ENCODE peak calls at places on chromosomes 11 and 22, in six cellular contexts. One of them, this sample, is unnamed.

GRCh38 chr22:50490531-50491308 is 4.1 kb downstream of the MIOX start:
- DNase-seq in HepG2: no peak
- DNase-seq in SK-N-SH: no peak
- DNase-seq in K562: no peak
- DNase-seq in H1: no peak
- DNase-seq in GM12878: no peak
- DNase-seq in this sample: no peak

GRCh38 chr11:118341749-118342489 is 586 bp downstream of the CD3D start:
- DNase-seq in HepG2: peak; percentile 32
- DNase-seq in SK-N-SH: no peak
- DNase-seq in K562: no peak
- DNase-seq in H1: no peak
- DNase-seq in GM12878: no peak
- DNase-seq in this sample: no peak

GRCh38 chr11:14584595-14584994 is 59.0 kb upstream of the PDE3B start:
- DNase-seq in HepG2: peak; percentile 88
- DNase-seq in SK-N-SH: peak; percentile 55
- DNase-seq in K562: no peak
- DNase-seq in H1: no peak
- DNase-seq in GM12878: no peak
- DNase-seq in this sample: no peak

GRCh38 chr22:45098056-45098455 is 65.7 kb upstream of the NUP50 start:
- DNase-seq in HepG2: no peak
- DNase-seq in SK-N-SH: no peak
- DNase-seq in K562: no peak
- DNase-seq in H1: no peak
- DNase-seq in GM12878: no peak
- DNase-seq in this sample: no peak

GRCh38 chr22:50522208-50522805 is 3.1 kb downstream of the SCO2 start:
- DNase-seq in HepG2: no peak
- DNase-seq in SK-N-SH: no peak
- DNase-seq in K562: no peak
- DNase-seq in H1: no peak
- DNase-seq in GM12878: no peak
- DNase-seq in this sample: no peak

GRCh38 chr22:49789289-49790141 is 38.2 kb downstream of the BRD1 start:
- DNase-seq in HepG2: peak; percentile 10
- DNase-seq in SK-N-SH: peak; percentile 61
- DNase-seq in K562: no peak
- DNase-seq in H1: no peak
- DNase-seq in GM12878: no peak
- DNase-seq in this sample: peak; percentile 90

GRCh38 chr11:122068096-122068495 is 47.9 kb downstream of the BLID start:
- DNase-seq in HepG2: no peak
- DNase-seq in SK-N-SH: no peak
- DNase-seq in K562: no peak
- DNase-seq in H1: no peak
- DNase-seq in GM12878: no peak
- DNase-seq in this sample: no peak

GRCh38 chr11:31995525-31996123 is 95.2 kb upstream of the RCN1 start:
- DNase-seq in HepG2: no peak
- DNase-seq in SK-N-SH: no peak
- DNase-seq in K562: no peak
- DNase-seq in H1: no peak
- DNase-seq in GM12878: peak; percentile 26
- DNase-seq in this sample: no peak

GRCh38 chr11:64960719-64961118 is 11.2 kb downstream of the MAJIN start:
- DNase-seq in HepG2: peak; percentile 9
- DNase-seq in SK-N-SH: peak; percentile 54
- DNase-seq in K562: no peak
- DNase-seq in H1: no peak
- DNase-seq in GM12878: no peak
- DNase-seq in this sample: no peak

GRCh38 chr11:15873501-15873900 is 482.8 kb downstream of the SOX6 start:
- DNase-seq in HepG2: no peak
- DNase-seq in SK-N-SH: no peak
- DNase-seq in K562: no peak
- DNase-seq in H1: no peak
- DNase-seq in GM12878: no peak
- DNase-seq in this sample: no peak

GRCh38 chr11:15726221-15726746 is 611.6 kb downstream of the INSC start:
- DNase-seq in HepG2: no peak
- DNase-seq in SK-N-SH: no peak
- DNase-seq in K562: no peak
- DNase-seq in H1: no peak
- DNase-seq in GM12878: no peak
- DNase-seq in this sample: no peak

GRCh38 chr11:2975594-2975993 is 16.5 kb downstream of the NAP1L4 start:
- DNase-seq in HepG2: peak; percentile 50
- DNase-seq in SK-N-SH: peak; percentile 44
- DNase-seq in K562: peak; percentile 38
- DNase-seq in H1: no peak
- DNase-seq in GM12878: no peak
- DNase-seq in this sample: no peak

GRCh38 chr11:74676596-74676995 is 54.6 kb downstream of the CHRDL2 start:
- DNase-seq in HepG2: no peak
- DNase-seq in SK-N-SH: no peak
- DNase-seq in K562: no peak
- DNase-seq in H1: no peak
- DNase-seq in GM12878: no peak
- DNase-seq in this sample: no peak

GRCh38 chr22:25774575-25775026 is 32.6 kb downstream of the MYO18B start:
- DNase-seq in HepG2: no peak
- DNase-seq in SK-N-SH: peak; percentile 84
- DNase-seq in K562: no peak
- DNase-seq in H1: no peak
- DNase-seq in GM12878: no peak
- DNase-seq in this sample: no peak

GRCh38 chr11:113806403-113806802 is 26.8 kb downstream of the CLDN25 start:
- DNase-seq in HepG2: peak; percentile 64
- DNase-seq in SK-N-SH: peak; percentile 33
- DNase-seq in K562: peak; percentile 22
- DNase-seq in H1: no peak
- DNase-seq in GM12878: no peak
- DNase-seq in this sample: peak; percentile 29

GRCh38 chr22:37566329-37566837 is 6.1 kb downstream of the CDC42EP1 start:
- DNase-seq in HepG2: no peak
- DNase-seq in SK-N-SH: no peak
- DNase-seq in K562: no peak
- DNase-seq in H1: no peak
- DNase-seq in GM12878: no peak
- DNase-seq in this sample: no peak

GRCh38 chr11:3148990-3149851 is 15.9 kb downstream of the OSBPL5 start:
- DNase-seq in HepG2: no peak
- DNase-seq in SK-N-SH: peak; percentile 90
- DNase-seq in K562: no peak
- DNase-seq in H1: no peak
- DNase-seq in GM12878: no peak
- DNase-seq in this sample: no peak

GRCh38 chr11:57638811-57639320 is 10.8 kb downstream of the YPEL4 start:
- DNase-seq in HepG2: no peak
- DNase-seq in SK-N-SH: peak; percentile 56
- DNase-seq in K562: no peak
- DNase-seq in H1: no peak
- DNase-seq in GM12878: no peak
- DNase-seq in this sample: no peak

GRCh38 chr11:95231881-95232605 is 1.0 kb upstream of the SESN3 start:
- DNase-seq in HepG2: no peak
- DNase-seq in SK-N-SH: peak; percentile 61
- DNase-seq in K562: no peak
- DNase-seq in H1: no peak
- DNase-seq in GM12878: no peak
- DNase-seq in this sample: peak; percentile 72

GRCh38 chr22:23856721-23857605 is 712 bp upstream of the SLC2A11 start:
- DNase-seq in HepG2: peak; percentile 54
- DNase-seq in SK-N-SH: peak; percentile 63
- DNase-seq in K562: no peak
- DNase-seq in H1: no peak
- DNase-seq in GM12878: no peak
- DNase-seq in this sample: no peak

GRCh38 chr11:123473941-123474668 is 44.0 kb downstream of the GRAMD1B start:
- DNase-seq in HepG2: no peak
- DNase-seq in SK-N-SH: no peak
- DNase-seq in K562: no peak
- DNase-seq in H1: no peak
- DNase-seq in GM12878: no peak
- DNase-seq in this sample: no peak

GRCh38 chr22:40312050-40312449 is 34.2 kb upstream of the ADSL start:
- DNase-seq in HepG2: no peak
- DNase-seq in SK-N-SH: no peak
- DNase-seq in K562: no peak
- DNase-seq in H1: no peak
- DNase-seq in GM12878: no peak
- DNase-seq in this sample: no peak

GRCh38 chr11:110463153-110463552 is 33.4 kb downstream of the FDX1 start:
- DNase-seq in HepG2: no peak
- DNase-seq in SK-N-SH: peak; percentile 49
- DNase-seq in K562: no peak
- DNase-seq in H1: peak; percentile 17
- DNase-seq in GM12878: no peak
- DNase-seq in this sample: peak; percentile 15

GRCh38 chr11:79314906-79315689 is 125.7 kb downstream of the TENM4 start:
- DNase-seq in HepG2: no peak
- DNase-seq in SK-N-SH: no peak
- DNase-seq in K562: no peak
- DNase-seq in H1: peak; percentile 17
- DNase-seq in GM12878: no peak
- DNase-seq in this sample: no peak

GRCh38 chr11:74023291-74023690 is 14.4 kb upstream of the UCP3 start:
- DNase-seq in HepG2: no peak
- DNase-seq in SK-N-SH: no peak
- DNase-seq in K562: no peak
- DNase-seq in H1: no peak
- DNase-seq in GM12878: no peak
- DNase-seq in this sample: no peak

GRCh38 chr11:120563698-120564572 is 52.4 kb downstream of the GRIK4 start:
- DNase-seq in HepG2: no peak
- DNase-seq in SK-N-SH: no peak
- DNase-seq in K562: no peak
- DNase-seq in H1: no peak
- DNase-seq in GM12878: no peak
- DNase-seq in this sample: no peak

GRCh38 chr11:120564573-120565301 is 53.2 kb downstream of the GRIK4 start:
- DNase-seq in HepG2: no peak
- DNase-seq in SK-N-SH: peak; percentile 68
- DNase-seq in K562: peak; percentile 32
- DNase-seq in H1: no peak
- DNase-seq in GM12878: peak; percentile 49
- DNase-seq in this sample: no peak

GRCh38 chr11:120562806-120563425 is 51.4 kb downstream of the GRIK4 start:
- DNase-seq in HepG2: no peak
- DNase-seq in SK-N-SH: no peak
- DNase-seq in K562: no peak
- DNase-seq in H1: no peak
- DNase-seq in GM12878: no peak
- DNase-seq in this sample: no peak

GRCh38 chr11:120566176-120566575 is 54.6 kb downstream of the GRIK4 start:
- DNase-seq in HepG2: no peak
- DNase-seq in SK-N-SH: no peak
- DNase-seq in K562: no peak
- DNase-seq in H1: no peak
- DNase-seq in GM12878: no peak
- DNase-seq in this sample: no peak

GRCh38 chr11:120565436-120566155 is 54.0 kb downstream of the GRIK4 start:
- DNase-seq in HepG2: no peak
- DNase-seq in SK-N-SH: no peak
- DNase-seq in K562: no peak
- DNase-seq in H1: no peak
- DNase-seq in GM12878: no peak
- DNase-seq in this sample: no peak
- H3K4me3 ChIP-seq in HepG2: no peak overlapping the region
- H3K4me3 ChIP-seq in SK-N-SH: no peak overlapping the region
- H3K4me3 ChIP-seq in K562: no peak overlapping the region
- H3K4me3 ChIP-seq in H1: peak overlapping the region; percentile 48
- H3K4me3 ChIP-seq in GM12878: no peak overlapping the region
- H3K4me3 ChIP-seq in this sample: no peak overlapping the region

DNA sequence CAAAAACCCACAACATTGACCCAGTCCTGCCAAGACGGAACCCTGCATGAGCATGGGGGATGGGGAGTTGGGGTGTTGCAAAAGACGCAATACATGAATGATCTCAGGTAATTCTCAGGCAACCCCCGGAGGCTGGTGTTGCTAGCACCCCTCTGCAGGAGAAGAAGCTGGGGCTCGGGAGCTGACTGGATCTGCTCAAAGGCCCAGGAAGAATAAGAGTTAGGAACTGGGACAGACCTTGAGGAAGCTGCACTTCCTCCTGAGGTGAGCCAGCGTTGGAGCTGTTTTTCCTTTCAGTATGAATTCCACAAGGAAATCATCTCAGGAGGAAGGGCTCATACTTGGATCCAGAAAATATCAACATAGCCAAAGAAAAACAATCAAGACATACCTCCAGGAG is at the start of gene KRTAP5-9:
- DNase-seq in HepG2: no peak
- DNase-seq in SK-N-SH: no peak
- DNase-seq in K562: no peak
- DNase-seq in H1: no peak
- DNase-seq in GM12878: no peak
- DNase-seq in this sample: no peak
- TF ChIP-seq GABPA in HepG2: no peak
- TF ChIP-seq GABPA in SK-N-SH: no peak
- TF ChIP-seq GABPA in K562: no peak
- TF ChIP-seq GABPA in H1: no peak
- TF ChIP-seq GABPA in GM12878: no peak
- TF ChIP-seq GABPA in this sample: no peak

DNA sequence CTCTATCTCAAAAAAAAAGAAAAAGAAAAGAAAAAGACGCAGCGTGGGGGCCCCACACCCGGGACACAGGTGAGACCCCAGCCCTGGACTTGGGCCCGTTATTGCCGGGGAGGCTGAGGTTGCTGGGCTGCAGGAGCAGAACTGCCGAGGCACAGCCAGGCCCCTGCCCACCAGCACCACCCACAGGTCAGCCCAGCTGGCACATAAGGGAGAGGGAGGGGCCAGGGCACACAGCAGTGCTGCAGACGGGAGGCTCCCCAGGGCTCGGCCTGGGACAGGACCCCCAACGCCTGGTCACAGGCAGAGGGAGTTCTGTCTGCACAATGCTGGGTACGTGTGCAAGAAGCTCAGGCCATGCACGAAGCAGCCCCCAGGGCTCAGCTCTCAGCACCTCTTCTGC is 18.5 kb downstream of the CHID1 start:
- DNase-seq in HepG2: no peak
- DNase-seq in SK-N-SH: peak; percentile 79
- DNase-seq in K562: no peak
- DNase-seq in H1: no peak
- DNase-seq in GM12878: no peak
- DNase-seq in this sample: no peak
- H3K4me3 ChIP-seq in HepG2: no peak overlapping the region
- H3K4me3 ChIP-seq in SK-N-SH: no peak overlapping the region
- H3K4me3 ChIP-seq in K562: no peak overlapping the region
- H3K4me3 ChIP-seq in H1: no peak overlapping the region
- H3K4me3 ChIP-seq in GM12878: no peak overlapping the region
- H3K4me3 ChIP-seq in this sample: no peak overlapping the region

GRCh38 chr11:101817536-101817935 is 97.3 kb upstream of the CEP126 start:
- DNase-seq in HepG2: no peak
- DNase-seq in SK-N-SH: no peak
- DNase-seq in K562: no peak
- DNase-seq in H1: no peak
- DNase-seq in GM12878: no peak
- DNase-seq in this sample: no peak
- TF ChIP-seq GABPA in HepG2: no peak
- TF ChIP-seq GABPA in SK-N-SH: no peak
- TF ChIP-seq GABPA in K562: no peak
- TF ChIP-seq GABPA in H1: no peak
- TF ChIP-seq GABPA in GM12878: no peak
- TF ChIP-seq GABPA in this sample: no peak

This sample was measured in HL-60.